ENCODE peak calls at places on chromosome 15, in six cellular contexts. One of them, this sample, is unnamed.

GRCh38 chr15:88498991-88499390 is 31.5 kb downstream of the MRPS11 start:
- ATAC-seq in T-cell: no peak
- ATAC-seq in natural killer cell: no peak
- ATAC-seq in omental fat pad: no peak
- ATAC-seq in sciatic nerve: no peak
- ATAC-seq in activated CD8-positive, alpha-beta T cell treated with anti-CD3 and anti-CD28 coated beads, Interleukin-2, amount 10 ng/mL, durations not matched to agents 7 days and 5 days: no peak
- ATAC-seq in this sample: no peak

GRCh38 chr15:69976366-69976994 is 121.2 kb downstream of the TLE3 start:
- ATAC-seq in sciatic nerve: peak
- ATAC-seq in T-cell: peak
- ATAC-seq in omental fat pad: no peak
- ATAC-seq in natural killer cell: peak
- ATAC-seq in activated CD8-positive, alpha-beta T cell treated with anti-CD3 and anti-CD28 coated beads, Interleukin-2, amount 10 ng/mL, durations not matched to agents 7 days and 5 days: peak
- ATAC-seq in this sample: no peak

GRCh38 chr15:97728791-97729190 is 231.7 kb upstream of the ARRDC4 start:
- ATAC-seq in sciatic nerve: peak
- ATAC-seq in omental fat pad: no peak
- ATAC-seq in activated CD8-positive, alpha-beta T cell treated with anti-CD3 and anti-CD28 coated beads, Interleukin-2, amount 10 ng/mL, durations not matched to agents 7 days and 5 days: no peak
- ATAC-seq in natural killer cell: no peak
- ATAC-seq in T-cell: no peak
- ATAC-seq in this sample: no peak

GRCh38 chr15:80635953-80636352 is 59.2 kb upstream of the ABHD17C start:
- ATAC-seq in natural killer cell: no peak
- ATAC-seq in T-cell: no peak
- ATAC-seq in sciatic nerve: no peak
- ATAC-seq in activated CD8-positive, alpha-beta T cell treated with anti-CD3 and anti-CD28 coated beads, Interleukin-2, amount 10 ng/mL, durations not matched to agents 7 days and 5 days: no peak
- ATAC-seq in omental fat pad: no peak
- ATAC-seq in this sample: peak

GRCh38 chr15:68652141-68652540 is 73.3 kb downstream of the CORO2B start:
- ATAC-seq in omental fat pad: peak
- ATAC-seq in activated CD8-positive, alpha-beta T cell treated with anti-CD3 and anti-CD28 coated beads, Interleukin-2, amount 10 ng/mL, durations not matched to agents 7 days and 5 days: no peak
- ATAC-seq in T-cell: no peak
- ATAC-seq in natural killer cell: no peak
- ATAC-seq in sciatic nerve: no peak
- ATAC-seq in this sample: no peak

GRCh38 chr15:66739287-66739686 is 37.3 kb downstream of the SMAD6 start:
- ATAC-seq in T-cell: no peak
- ATAC-seq in activated CD8-positive, alpha-beta T cell treated with anti-CD3 and anti-CD28 coated beads, Interleukin-2, amount 10 ng/mL, durations not matched to agents 7 days and 5 days: no peak
- ATAC-seq in omental fat pad: no peak
- ATAC-seq in sciatic nerve: no peak
- ATAC-seq in natural killer cell: no peak
- ATAC-seq in this sample: no peak

GRCh38 chr15:69129026-69129385 is 31.4 kb upstream of the GLCE start:
- ATAC-seq in natural killer cell: no peak
- ATAC-seq in T-cell: no peak
- ATAC-seq in activated CD8-positive, alpha-beta T cell treated with anti-CD3 and anti-CD28 coated beads, Interleukin-2, amount 10 ng/mL, durations not matched to agents 7 days and 5 days: no peak
- ATAC-seq in omental fat pad: no peak
- ATAC-seq in sciatic nerve: peak
- ATAC-seq in this sample: no peak

GRCh38 chr15:77426377-77426776 is 5.7 kb downstream of the HMG20A start:
- ATAC-seq in T-cell: no peak
- ATAC-seq in omental fat pad: no peak
- ATAC-seq in activated CD8-positive, alpha-beta T cell treated with anti-CD3 and anti-CD28 coated beads, Interleukin-2, amount 10 ng/mL, durations not matched to agents 7 days and 5 days: no peak
- ATAC-seq in sciatic nerve: no peak
- ATAC-seq in natural killer cell: no peak
- ATAC-seq in this sample: no peak

GRCh38 chr15:25790003-25790660 is 73.0 kb downstream of the ATP10A start:
- ATAC-seq in sciatic nerve: peak
- ATAC-seq in omental fat pad: peak
- ATAC-seq in activated CD8-positive, alpha-beta T cell treated with anti-CD3 and anti-CD28 coated beads, Interleukin-2, amount 10 ng/mL, durations not matched to agents 7 days and 5 days: peak
- ATAC-seq in natural killer cell: no peak
- ATAC-seq in T-cell: no peak
- ATAC-seq in this sample: peak

GRCh38 chr15:69729167-69729748 is 276.6 kb downstream of the RPLP1 start:
- ATAC-seq in T-cell: peak
- ATAC-seq in natural killer cell: peak
- ATAC-seq in activated CD8-positive, alpha-beta T cell treated with anti-CD3 and anti-CD28 coated beads, Interleukin-2, amount 10 ng/mL, durations not matched to agents 7 days and 5 days: peak
- ATAC-seq in sciatic nerve: no peak
- ATAC-seq in omental fat pad: no peak
- ATAC-seq in this sample: no peak

GRCh38 chr15:44593042-44593736 is 56.2 kb downstream of the EIF3J start:
- ATAC-seq in natural killer cell: peak
- ATAC-seq in omental fat pad: no peak
- ATAC-seq in activated CD8-positive, alpha-beta T cell treated with anti-CD3 and anti-CD28 coated beads, Interleukin-2, amount 10 ng/mL, durations not matched to agents 7 days and 5 days: peak
- ATAC-seq in T-cell: peak
- ATAC-seq in sciatic nerve: no peak
- ATAC-seq in this sample: no peak

GRCh38 chr15:41881925-41882688 is 11.7 kb downstream of the SPTBN5 start:
- ATAC-seq in omental fat pad: peak
- ATAC-seq in activated CD8-positive, alpha-beta T cell treated with anti-CD3 and anti-CD28 coated beads, Interleukin-2, amount 10 ng/mL, durations not matched to agents 7 days and 5 days: peak
- ATAC-seq in T-cell: peak
- ATAC-seq in natural killer cell: peak
- ATAC-seq in sciatic nerve: peak
- ATAC-seq in this sample: peak

GRCh38 chr15:52148409-52148808 is 35.8 kb upstream of the BCL2L10 start:
- ATAC-seq in sciatic nerve: no peak
- ATAC-seq in omental fat pad: no peak
- ATAC-seq in natural killer cell: no peak
- ATAC-seq in activated CD8-positive, alpha-beta T cell treated with anti-CD3 and anti-CD28 coated beads, Interleukin-2, amount 10 ng/mL, durations not matched to agents 7 days and 5 days: no peak
- ATAC-seq in T-cell: no peak
- ATAC-seq in this sample: no peak

This sample was measured in gastroesophageal sphincter.